ENCODE peak calls at places on chromosomes 11 and 22, in six cellular contexts. R, N, M, U, D and E are unnamed samples.

GRCh38 chr11:14420223-14420622 is 61.2 kb upstream of the RRAS2 start:
- DNase-seq in R (no peak), N (no peak), M (no peak), U (no peak), D (no peak), E (no peak)

GRCh38 chr11:77146261-77147035 is 18.4 kb downstream of the MYO7A start:
- DNase-seq in R (no peak), N (no peak), M (no peak), U (peak; percentile 42), D (no peak), E (no peak)

GRCh38 chr22:48453171-48453570 is 1374.5 kb downstream of the BRD1 start:
- DNase-seq in R (no peak), N (no peak), M (no peak), U (no peak), D (no peak), E (no peak)

GRCh38 chr11:122306776-122307479 is 190.9 kb upstream of the BLID start:
- DNase-seq in R (no peak), N (no peak), M (no peak), U (no peak), D (no peak), E (no peak)

GRCh38 chr11:76598426-76598839 is 72.1 kb downstream of the LRRC32 start:
- DNase-seq in R (peak; percentile 15), N (peak; percentile 33), M (peak; percentile 68), U (no peak), D (no peak), E (no peak)

GRCh38 chr11:47468598-47469214 is 19.8 kb upstream of the RAPSN start:
- DNase-seq in R (no peak), N (no peak), M (peak; percentile 29), U (no peak), D (no peak), E (no peak)

GRCh38 chr11:122209619-122210377 is 93.8 kb upstream of the BLID start:
- DNase-seq in R (no peak), N (peak; percentile 90), M (peak; percentile 98), U (peak; percentile 54), D (no peak), E (peak; percentile 67)

GRCh38 chr11:128691802-128692749 is 1.8 kb upstream of the FLI1 start:
- DNase-seq in R (no peak), N (no peak), M (no peak), U (peak; percentile 50), D (no peak), E (no peak)

GRCh38 chr11:86245369-86246292 is 1.1 kb downstream of the EED start:
- DNase-seq in R (peak; percentile 15), N (no peak), M (peak; percentile 18), U (no peak), D (no peak), E (no peak)

GRCh38 chr22:26362471-26362870 is 66.6 kb upstream of the ASPHD2 start:
- DNase-seq in R (no peak), N (no peak), M (no peak), U (no peak), D (peak; percentile 34), E (no peak)

GRCh38 chr11:43992834-43993637 is 50.6 kb downstream of the C11orf96 start:
- DNase-seq in R (no peak), N (peak; percentile 52), M (peak; percentile 46), U (no peak), D (no peak), E (no peak)

GRCh38 chr11:65637794-65638317 is at the start of gene SIPA1:
- DNase-seq in R (peak; percentile 94), N (peak; percentile 83), M (peak; percentile 91), U (peak; percentile 87), D (no peak), E (peak; percentile 56)

GRCh38 chr11:1844221-1845094 is 5.7 kb downstream of the TNNI2 start:
- DNase-seq in R (no peak), N (peak; percentile 54), M (peak; percentile 44), U (peak; percentile 83), D (no peak), E (no peak)

GRCh38 chr22:46833228-46833627 is 70.8 kb downstream of the TBC1D22A start:
- DNase-seq in R (no peak), N (no peak), M (peak; percentile 51), U (no peak), D (no peak), E (no peak)

GRCh38 chr11:97722065-97722464 is 1298.7 kb upstream of the CNTN5 start:
- DNase-seq in R (peak; percentile 27), N (no peak), M (peak; percentile 97), U (no peak), D (peak; percentile 63), E (no peak)

GRCh38 chr11:22730319-22730718 is 63.9 kb downstream of the GAS2 start:
- DNase-seq in R (no peak), N (no peak), M (peak; percentile 14), U (no peak), D (no peak), E (no peak)

GRCh38 chr11:99419991-99420390 is 399.2 kb downstream of the CNTN5 start:
- DNase-seq in R (no peak), N (no peak), M (no peak), U (no peak), D (no peak), E (no peak)

GRCh38 chr11:1487091-1487850 is 692 bp upstream of the MOB2 start:
- DNase-seq in R (no peak), N (no peak), M (no peak), U (peak; percentile 45), D (no peak), E (no peak)

GRCh38 chr22:23130697-23131096 is 11.1 kb downstream of the RSPH14 start:
- DNase-seq in R (no peak), N (no peak), M (no peak), U (no peak), D (no peak), E (no peak)

GRCh38 chr11:31810779-31811647 is at the start of gene PAX6:
- DNase-seq in R (peak; percentile 95), N (no peak), M (peak; percentile 24), U (peak; percentile 50), D (no peak), E (no peak)

DNA sequence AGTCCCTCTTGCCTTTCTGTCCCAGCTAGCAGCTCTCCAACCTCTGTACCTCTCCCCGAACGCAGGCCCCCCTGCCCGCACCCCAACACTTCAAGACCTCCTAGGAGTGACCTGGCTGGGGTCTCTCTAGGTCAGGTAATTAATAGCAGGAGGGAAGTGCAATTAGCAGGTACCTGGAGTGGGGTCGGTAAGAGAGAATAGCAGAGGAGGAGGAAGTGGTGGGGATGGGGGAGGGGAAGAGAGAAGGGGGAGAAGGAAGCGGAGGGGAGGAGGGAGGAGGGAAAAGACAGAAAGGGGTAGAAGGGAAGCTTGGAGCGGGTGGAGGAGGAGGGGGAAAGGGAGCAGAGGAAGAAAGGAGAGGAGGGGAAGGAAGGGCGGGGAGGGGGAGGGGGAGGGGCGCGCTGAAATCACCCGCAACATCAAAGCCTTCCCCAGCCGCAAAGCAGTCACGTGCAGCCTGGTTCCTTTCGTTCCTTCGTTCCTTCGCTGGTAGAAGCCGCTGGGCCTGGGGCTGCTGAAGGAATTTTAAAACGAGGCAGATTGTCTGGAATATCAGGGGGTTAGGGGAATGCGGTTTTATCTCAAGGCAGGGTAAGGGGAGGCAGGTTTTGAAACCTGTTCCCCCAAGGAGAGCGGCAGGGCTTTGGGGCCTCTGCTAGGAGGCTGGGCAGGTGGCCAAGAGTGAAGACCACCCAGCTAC is 29.3 kb upstream of the TCF20 start:
- DNase-seq in R (no peak), N (peak; percentile 27), M (no peak), U (no peak), D (no peak), E (no peak)
- H3K4me3 ChIP-seq in R (no peak overlapping the region), N (no peak overlapping the region), M (no peak overlapping the region), U (no peak overlapping the region), D (no peak overlapping the region), E (no peak overlapping the region)

GRCh38 chr11:34512810-34513673 is 552 bp downstream of the ELF5 start:
- DNase-seq in R (peak; percentile 58), N (peak; percentile 21), M (peak; percentile 65), U (no peak), D (no peak), E (no peak)
- TF ChIP-seq CTCF in R (peak; percentile 97), N (peak; percentile 65), M (peak; percentile 95), U (peak; percentile 49), D (peak; percentile 89), E (peak; percentile 85)

GRCh38 chr11:118239509-118239908 is 12.7 kb downstream of the MPZL3 start:
- DNase-seq in R (no peak), N (no peak), M (no peak), U (no peak), D (no peak), E (no peak)
- H3K4me3 ChIP-seq in R (no peak overlapping the region), N (no peak overlapping the region), M (no peak overlapping the region), U (no peak overlapping the region), D (no peak overlapping the region), E (no peak overlapping the region)

GRCh38 chr11:93017821-93018690 is 48.6 kb downstream of the MTNR1B start:
- DNase-seq in R (no peak), N (no peak), M (peak; percentile 65), U (no peak), D (no peak), E (no peak)
- TF ChIP-seq CTCF in R (peak; percentile 21), N (no peak), M (peak; percentile 1), U (no peak), D (no peak), E (peak; percentile 9)

DNA sequence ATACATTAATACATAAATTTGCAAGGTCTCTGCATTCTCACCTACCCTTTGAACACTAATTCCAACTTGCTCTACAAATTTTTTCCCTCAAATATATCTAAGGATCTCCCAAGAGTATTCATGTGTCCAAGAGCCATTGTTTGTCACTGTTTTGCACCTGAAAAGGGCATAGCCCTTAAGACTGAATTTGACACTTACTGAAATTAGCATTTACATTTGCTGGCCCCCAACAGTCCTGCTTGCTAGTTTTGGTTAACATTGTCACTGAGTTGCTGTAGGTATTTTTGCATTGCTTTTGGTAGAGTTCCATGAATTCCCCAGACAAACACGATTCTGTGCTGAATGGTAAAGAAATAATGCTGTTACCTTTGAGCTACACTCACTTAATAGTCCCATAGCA is 57.3 kb downstream of the KCNA4 start:
- DNase-seq in R (no peak), N (no peak), M (no peak), U (no peak), D (no peak), E (no peak)
- H3K4me3 ChIP-seq in R (no peak overlapping the region), N (no peak overlapping the region), M (no peak overlapping the region), U (no peak overlapping the region), D (no peak overlapping the region), E (no peak overlapping the region)